ENCODE peak calls at places on chromosomes 2 and 18, in six cellular contexts. Q, K, O, N, P and A are unnamed samples.

GRCh38 chr2:235045336-235045972 is 93.6 kb downstream of the SH3BP4 start:
- DNase-seq in Q (no peak), K (no peak), O (no peak), N (no peak), P (no peak), A (no peak)

GRCh38 chr2:241577413-241578122 is 19.0 kb downstream of the BOK start:
- DNase-seq in Q (no peak), K (no peak), O (no peak), N (peak; percentile 75), P (no peak), A (no peak)

GRCh38 chr18:32548688-32549087 is 78.0 kb upstream of the GAREM1 start:
- DNase-seq in Q (no peak), K (no peak), O (peak; percentile 20), N (peak; percentile 29), P (no peak), A (no peak)

GRCh38 chr2:128638741-128639477 is 320.2 kb upstream of the HS6ST1 start:
- DNase-seq in Q (peak; percentile 26), K (no peak), O (peak; percentile 89), N (peak; percentile 70), P (no peak), A (peak; percentile 47)

GRCh38 chr2:72837171-72837570 is 11.3 kb upstream of the EXOC6B start:
- DNase-seq in Q (no peak), K (no peak), O (no peak), N (peak; percentile 57), P (no peak), A (no peak)

GRCh38 chr2:23649819-23650218 is 264.8 kb downstream of the KLHL29 start:
- DNase-seq in Q (no peak), K (peak; percentile 12), O (no peak), N (peak; percentile 74), P (no peak), A (no peak)

GRCh38 chr18:29711931-29712330 is 1330.6 kb downstream of the DSC3 start:
- DNase-seq in Q (no peak), K (peak; percentile 32), O (no peak), N (no peak), P (no peak), A (no peak)

GRCh38 chr18:79938196-79938595 is 13.3 kb downstream of the SLC66A2 start:
- DNase-seq in Q (no peak), K (no peak), O (no peak), N (no peak), P (no peak), A (peak; percentile 1)

GRCh38 chr2:101961287-101962242 is 30.2 kb upstream of the IL1R2 start:
- DNase-seq in Q (peak; percentile 37), K (no peak), O (no peak), N (peak; percentile 100), P (no peak), A (no peak)

GRCh38 chr2:120732506-120733237 is 3.0 kb upstream of the GLI2 start:
- DNase-seq in Q (no peak), K (no peak), O (no peak), N (no peak), P (no peak), A (no peak)

GRCh38 chr2:20428717-20429490 is 18.0 kb upstream of the RHOB start:
- DNase-seq in Q (no peak), K (no peak), O (no peak), N (no peak), P (no peak), A (no peak)